ENCODE peak calls at places on chromosome 11, in six cellular contexts. One of them, this sample, is unnamed.

GRCh38 chr11:61120865-61121831 is 18.9 kb downstream of the CD5 start:
- DNase-seq in tibial nerve: no peak
- DNase-seq in aorta: peak
- DNase-seq in heart right ventricle: peak
- DNase-seq in cardiac fibroblast: peak
- DNase-seq in dorsolateral prefrontal cortex: no peak
- DNase-seq in this sample: no peak

GRCh38 chr11:43923327-43924111 is 18.9 kb upstream of the C11orf96 start:
- DNase-seq in heart right ventricle: peak
- DNase-seq in dorsolateral prefrontal cortex: no peak
- DNase-seq in tibial nerve: peak
- DNase-seq in aorta: peak
- DNase-seq in cardiac fibroblast: peak
- DNase-seq in this sample: no peak

GRCh38 chr11:47852053-47852452 is 3.9 kb upstream of the NUP160 start:
- DNase-seq in cardiac fibroblast: no peak
- DNase-seq in aorta: no peak
- DNase-seq in heart right ventricle: no peak
- DNase-seq in dorsolateral prefrontal cortex: no peak
- DNase-seq in tibial nerve: no peak
- DNase-seq in this sample: no peak

GRCh38 chr11:4044971-4045646 is 49.5 kb upstream of the RRM1 start:
- DNase-seq in dorsolateral prefrontal cortex: no peak
- DNase-seq in heart right ventricle: no peak
- DNase-seq in aorta: no peak
- DNase-seq in cardiac fibroblast: no peak
- DNase-seq in tibial nerve: no peak
- DNase-seq in this sample: no peak

GRCh38 chr11:78166832-78167469 is 21.5 kb downstream of the KCTD21 start:
- DNase-seq in dorsolateral prefrontal cortex: no peak
- DNase-seq in tibial nerve: no peak
- DNase-seq in heart right ventricle: no peak
- DNase-seq in aorta: no peak
- DNase-seq in cardiac fibroblast: no peak
- DNase-seq in this sample: no peak

GRCh38 chr11:81979444-81979843 is 754.2 kb downstream of the FAM181B start:
- DNase-seq in tibial nerve: no peak
- DNase-seq in dorsolateral prefrontal cortex: no peak
- DNase-seq in cardiac fibroblast: no peak
- DNase-seq in heart right ventricle: no peak
- DNase-seq in aorta: no peak
- DNase-seq in this sample: no peak

GRCh38 chr11:132028380-132029240 is 658.2 kb downstream of the NTM start:
- DNase-seq in heart right ventricle: no peak
- DNase-seq in tibial nerve: no peak
- DNase-seq in cardiac fibroblast: peak
- DNase-seq in dorsolateral prefrontal cortex: no peak
- DNase-seq in aorta: no peak
- DNase-seq in this sample: peak

GRCh38 chr11:113114452-113115027 is 153.3 kb downstream of the NCAM1 start:
- DNase-seq in cardiac fibroblast: peak
- DNase-seq in aorta: peak
- DNase-seq in dorsolateral prefrontal cortex: peak
- DNase-seq in tibial nerve: no peak
- DNase-seq in heart right ventricle: peak
- DNase-seq in this sample: peak

GRCh38 chr11:134125507-134125906 is 56.6 kb downstream of the JAM3 start:
- DNase-seq in cardiac fibroblast: peak
- DNase-seq in dorsolateral prefrontal cortex: no peak
- DNase-seq in tibial nerve: no peak
- DNase-seq in heart right ventricle: no peak
- DNase-seq in aorta: no peak
- DNase-seq in this sample: no peak

GRCh38 chr11:67355023-67355793 is 1.9 kb upstream of the POLD4 start:
- DNase-seq in tibial nerve: no peak
- DNase-seq in dorsolateral prefrontal cortex: no peak
- DNase-seq in cardiac fibroblast: no peak
- DNase-seq in heart right ventricle: no peak
- DNase-seq in aorta: no peak
- DNase-seq in this sample: no peak

GRCh38 chr11:30433831-30434230 is 110.9 kb downstream of the ARL14EP start:
- DNase-seq in dorsolateral prefrontal cortex: no peak
- DNase-seq in aorta: no peak
- DNase-seq in tibial nerve: no peak
- DNase-seq in cardiac fibroblast: no peak
- DNase-seq in heart right ventricle: no peak
- DNase-seq in this sample: no peak

GRCh38 chr11:1336836-1337646 is 27.6 kb upstream of the TOLLIP start:
- DNase-seq in heart right ventricle: peak
- DNase-seq in aorta: peak
- DNase-seq in dorsolateral prefrontal cortex: no peak
- DNase-seq in cardiac fibroblast: no peak
- DNase-seq in tibial nerve: no peak
- DNase-seq in this sample: no peak
- H3K4me3 ChIP-seq in heart right ventricle: peak
- H3K4me3 ChIP-seq in aorta: no peak
- H3K4me3 ChIP-seq in dorsolateral prefrontal cortex: peak
- H3K4me3 ChIP-seq in cardiac fibroblast: no peak
- H3K4me3 ChIP-seq in tibial nerve: peak
- H3K4me3 ChIP-seq in this sample: no peak

DNA sequence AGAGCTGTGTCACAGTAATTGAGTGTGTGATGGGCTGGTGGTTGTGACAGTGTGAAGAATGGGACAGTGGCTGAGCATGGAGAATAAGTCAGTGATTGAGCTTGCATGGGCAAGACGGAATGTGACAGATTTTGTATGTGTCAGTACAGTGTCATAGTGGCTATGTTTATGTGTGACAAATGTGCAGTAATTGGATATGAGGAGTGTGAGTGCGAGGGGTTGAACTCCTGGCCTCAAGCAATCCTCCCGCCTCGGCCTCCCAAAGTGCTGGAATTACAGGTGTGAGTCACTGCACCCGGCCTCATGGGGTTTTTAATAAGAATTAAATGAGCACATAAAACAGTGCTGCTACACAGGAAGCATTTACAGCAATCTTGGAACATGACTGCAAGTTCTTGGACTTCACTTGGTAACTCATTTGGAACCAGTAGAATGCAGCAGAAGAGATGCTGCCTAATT is 619 bp upstream of the RRAS2 start:
- DNase-seq in cardiac fibroblast: no peak
- DNase-seq in heart right ventricle: no peak
- DNase-seq in dorsolateral prefrontal cortex: no peak
- DNase-seq in aorta: no peak
- DNase-seq in tibial nerve: no peak
- DNase-seq in this sample: no peak
- H3K4me3 ChIP-seq in cardiac fibroblast: peak
- H3K4me3 ChIP-seq in heart right ventricle: no peak
- H3K4me3 ChIP-seq in dorsolateral prefrontal cortex: peak
- H3K4me3 ChIP-seq in aorta: no peak
- H3K4me3 ChIP-seq in tibial nerve: peak
- H3K4me3 ChIP-seq in this sample: no peak

DNA sequence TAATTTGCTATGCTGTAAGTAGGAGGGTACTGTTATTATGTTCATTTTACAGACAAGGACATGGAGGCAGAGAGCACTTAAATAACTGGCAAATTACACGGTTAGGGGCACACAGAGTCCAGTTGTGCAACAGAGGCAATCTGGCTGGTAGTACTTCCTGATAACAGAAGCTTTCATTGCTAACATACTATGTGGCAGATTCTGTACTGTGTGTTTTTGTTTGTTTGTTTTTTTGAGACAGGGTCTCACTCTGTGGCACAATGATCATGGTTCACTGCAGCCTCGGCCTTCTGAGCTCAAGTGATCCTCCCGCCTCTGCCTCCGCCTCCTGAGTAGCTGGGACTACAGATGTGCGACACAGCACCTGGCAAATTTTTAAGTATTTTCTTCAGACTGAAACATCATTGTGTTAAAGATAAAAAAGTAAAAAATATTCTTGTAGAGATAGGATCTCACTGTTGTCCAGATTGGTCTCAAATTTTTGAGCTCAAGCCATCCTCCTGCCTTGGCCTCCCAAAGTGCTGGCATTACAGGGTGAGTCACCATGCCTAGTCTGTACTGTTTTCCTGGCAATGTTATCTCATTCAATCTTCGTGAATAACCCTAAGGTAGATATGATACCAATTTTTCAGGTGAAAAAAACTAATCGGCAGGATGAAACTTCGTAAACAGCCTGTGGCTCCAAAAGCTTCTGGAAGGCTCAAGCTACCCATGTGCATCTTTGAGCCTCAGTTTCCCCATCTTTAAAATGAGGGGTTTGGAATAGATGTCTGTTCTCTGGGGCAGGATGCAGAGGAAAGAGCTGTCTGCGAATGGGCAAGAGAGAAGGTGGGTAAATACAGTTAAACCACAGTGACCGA is 933 bp upstream of the NUCB2 start:
- DNase-seq in dorsolateral prefrontal cortex: no peak
- DNase-seq in tibial nerve: no peak
- DNase-seq in cardiac fibroblast: no peak
- DNase-seq in aorta: no peak
- DNase-seq in heart right ventricle: no peak
- DNase-seq in this sample: no peak
- H3K4me3 ChIP-seq in dorsolateral prefrontal cortex: peak
- H3K4me3 ChIP-seq in tibial nerve: peak
- H3K4me3 ChIP-seq in cardiac fibroblast: peak
- H3K4me3 ChIP-seq in aorta: peak
- H3K4me3 ChIP-seq in heart right ventricle: peak
- H3K4me3 ChIP-seq in this sample: peak

GRCh38 chr11:75767228-75767572 is 1.4 kb upstream of the DGAT2 start:
- DNase-seq in aorta: no peak
- DNase-seq in tibial nerve: no peak
- DNase-seq in dorsolateral prefrontal cortex: no peak
- DNase-seq in cardiac fibroblast: no peak
- DNase-seq in heart right ventricle: no peak
- DNase-seq in this sample: no peak

GRCh38 chr11:75768909-75769771 is 562 bp downstream of the DGAT2 start:
- DNase-seq in dorsolateral prefrontal cortex: no peak
- DNase-seq in cardiac fibroblast: no peak
- DNase-seq in heart right ventricle: no peak
- DNase-seq in tibial nerve: no peak
- DNase-seq in aorta: peak
- DNase-seq in this sample: no peak

GRCh38 chr11:75766449-75767227 is 1.9 kb upstream of the DGAT2 start:
- DNase-seq in dorsolateral prefrontal cortex: no peak
- DNase-seq in heart right ventricle: no peak
- DNase-seq in cardiac fibroblast: no peak
- DNase-seq in tibial nerve: no peak
- DNase-seq in aorta: no peak
- DNase-seq in this sample: no peak

GRCh38 chr11:75768112-75768908 is at the start of gene DGAT2:
- DNase-seq in dorsolateral prefrontal cortex: peak
- DNase-seq in heart right ventricle: peak
- DNase-seq in cardiac fibroblast: peak
- DNase-seq in aorta: peak
- DNase-seq in tibial nerve: peak
- DNase-seq in this sample: peak

DNA sequence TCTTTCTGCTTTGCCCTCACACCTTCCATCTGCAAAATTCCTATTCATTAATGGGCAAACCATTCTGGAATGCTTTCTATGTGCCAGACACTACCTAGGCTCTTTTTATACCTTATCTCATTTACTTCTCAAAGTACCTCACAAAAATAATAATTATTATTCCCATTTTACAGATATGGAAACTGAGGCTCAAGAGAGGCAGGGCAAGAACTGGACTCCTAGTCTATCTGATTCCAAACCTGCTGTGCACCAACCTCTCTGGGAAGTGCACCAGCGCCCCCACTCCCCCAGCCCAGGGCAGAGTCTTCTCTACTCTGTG is 826 bp upstream of the DGAT2 start:
- DNase-seq in dorsolateral prefrontal cortex: no peak
- DNase-seq in cardiac fibroblast: no peak
- DNase-seq in tibial nerve: no peak
- DNase-seq in aorta: no peak
- DNase-seq in heart right ventricle: no peak
- DNase-seq in this sample: no peak
- H3K4me3 ChIP-seq in dorsolateral prefrontal cortex: peak
- H3K4me3 ChIP-seq in cardiac fibroblast: no peak
- H3K4me3 ChIP-seq in tibial nerve: peak
- H3K4me3 ChIP-seq in aorta: no peak
- H3K4me3 ChIP-seq in heart right ventricle: no peak
- H3K4me3 ChIP-seq in this sample: no peak

DNA sequence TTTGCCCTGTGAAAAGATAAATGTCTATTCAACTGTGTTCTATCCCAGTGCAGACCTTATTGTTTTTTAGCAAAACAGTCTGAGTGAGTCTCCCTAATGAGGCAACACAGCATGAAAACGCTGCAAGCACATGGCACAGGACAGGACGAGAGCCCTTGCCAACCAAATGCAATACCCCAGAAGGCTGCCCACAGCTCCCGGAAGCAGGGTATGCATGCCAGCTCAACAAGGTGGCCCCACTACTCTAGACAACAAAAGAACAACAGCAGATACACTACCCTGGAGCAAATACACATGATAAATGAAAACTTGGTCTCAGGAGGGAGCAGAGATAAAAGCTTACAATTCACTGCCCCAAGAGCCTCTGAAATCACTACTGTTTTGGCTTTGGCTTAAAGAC is 785.4 kb upstream of the API5 start:
- DNase-seq in aorta: no peak
- DNase-seq in heart right ventricle: no peak
- DNase-seq in tibial nerve: no peak
- DNase-seq in dorsolateral prefrontal cortex: peak
- DNase-seq in cardiac fibroblast: no peak
- DNase-seq in this sample: no peak
- H3K4me3 ChIP-seq in aorta: no peak
- H3K4me3 ChIP-seq in heart right ventricle: no peak
- H3K4me3 ChIP-seq in tibial nerve: no peak
- H3K4me3 ChIP-seq in dorsolateral prefrontal cortex: no peak
- H3K4me3 ChIP-seq in cardiac fibroblast: no peak
- H3K4me3 ChIP-seq in this sample: no peak

DNA sequence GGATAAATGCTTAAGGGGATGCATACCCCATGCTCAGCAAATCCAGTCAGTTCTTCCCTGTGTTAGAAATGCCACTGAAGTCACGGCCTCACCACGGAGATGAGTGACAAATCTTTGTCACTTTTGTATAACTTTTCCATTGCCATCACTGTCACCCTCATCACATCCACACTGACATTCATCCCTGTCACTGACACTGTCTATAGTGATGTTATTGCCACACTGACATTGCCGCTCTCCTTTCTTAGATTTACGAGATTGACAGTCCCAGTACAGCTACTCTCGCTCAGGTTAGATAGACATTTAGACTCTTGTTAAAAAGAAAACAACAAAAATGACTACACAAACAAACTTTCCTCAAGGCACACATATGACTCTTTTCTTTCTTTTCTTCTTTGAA is 910.7 kb upstream of the CNTN5 start:
- DNase-seq in heart right ventricle: no peak
- DNase-seq in dorsolateral prefrontal cortex: no peak
- DNase-seq in cardiac fibroblast: no peak
- DNase-seq in tibial nerve: no peak
- DNase-seq in aorta: no peak
- DNase-seq in this sample: no peak
- H3K4me3 ChIP-seq in heart right ventricle: no peak
- H3K4me3 ChIP-seq in dorsolateral prefrontal cortex: no peak
- H3K4me3 ChIP-seq in cardiac fibroblast: no peak
- H3K4me3 ChIP-seq in tibial nerve: no peak
- H3K4me3 ChIP-seq in aorta: no peak
- H3K4me3 ChIP-seq in this sample: no peak

This sample was measured in HL-60.